ENCODE peak calls at places on chromosomes 1 and 21, in four cellular contexts. T is GM12878, E is GM12891, L is K562. N is an unnamed sample.

GRCh38 chr1:228984107-228984506 is 248.8 kb downstream of the RHOU start:
- DNase-seq in T (no peak), E (no peak), L (no peak), N (no peak)

GRCh38 chr1:41900611-41901444 is 17.9 kb downstream of the HIVEP3 start:
- DNase-seq in T (no peak), E (no peak), L (no peak), N (no peak)

GRCh38 chr1:55044617-55045397 is 5.5 kb downstream of the PCSK9 start:
- DNase-seq in T (no peak), E (no peak), L (no peak), N (no peak)

GRCh38 chr1:116850436-116850835 is 59.3 kb upstream of the PTGFRN start:
- DNase-seq in T (no peak), E (no peak), L (no peak), N (no peak)

GRCh38 chr1:181919729-181919991 is 141.9 kb downstream of the ZNF648 start:
- DNase-seq in T (no peak), E (no peak), L (no peak), N (no peak)

GRCh38 chr1:240888039-240888786 is 276.3 kb upstream of the GREM2 start:
- DNase-seq in T (no peak), E (peak), L (peak), N (peak)

GRCh38 chr1:117678246-117678977 is 72.6 kb downstream of the TENT5C start:
- DNase-seq in T (no peak), E (no peak), L (no peak), N (no peak)

GRCh38 chr1:111412839-111413238 is 14.7 kb downstream of the OVGP1 start:
- DNase-seq in T (no peak), E (no peak), L (no peak), N (no peak)

GRCh38 chr1:229221106-229222019 is 49.5 kb upstream of the RAB4A start:
- DNase-seq in T (no peak), E (no peak), L (no peak), N (no peak)

GRCh38 chr1:117201808-117202207 is 8.9 kb downstream of the VTCN1 start:
- DNase-seq in T (no peak), E (no peak), L (no peak), N (no peak)

GRCh38 chr1:51636765-51637522 is 20.1 kb downstream of the OSBPL9 start:
- DNase-seq in T (no peak), E (no peak), L (no peak), N (no peak)

GRCh38 chr1:3609769-3610157 is 1.5 kb downstream of the MEGF6 start:
- DNase-seq in T (no peak), E (no peak), L (no peak), N (no peak)

GRCh38 chr1:147820898-147821297 is 60.5 kb upstream of the GJA5 start:
- DNase-seq in T (no peak), E (no peak), L (no peak), N (no peak)

GRCh38 chr21:45846373-45847160 is 135.0 kb upstream of the COL6A1 start:
- DNase-seq in T (no peak), E (no peak), L (no peak), N (no peak)
- TF ChIP-seq SPI1 in T (no peak), E (no peak), L (no peak), N (no peak)

GRCh38 chr1:6498576-6499111 is 7.2 kb upstream of the PLEKHG5 start:
- DNase-seq in T (no peak), E (no peak), L (no peak), N (no peak)
- TF ChIP-seq SPI1 in T (no peak), E (no peak), L (no peak), N (no peak)

GRCh38 chr21:17370750-17371325 is 142.0 kb upstream of the CXADR start:
- DNase-seq in T (no peak), E (no peak), L (no peak), N (no peak)

GRCh38 chr21:17368748-17369363 is 144.0 kb upstream of the CXADR start:
- DNase-seq in T (no peak), E (no peak), L (no peak), N (no peak)

GRCh38 chr21:17372200-17372599 is 140.6 kb upstream of the CXADR start:
- DNase-seq in T (no peak), E (no peak), L (no peak), N (no peak)

GRCh38 chr21:17371470-17371869 is 141.4 kb upstream of the CXADR start:
- DNase-seq in T (no peak), E (no peak), L (no peak), N (no peak)

GRCh38 chr21:17370263-17370662 is 142.6 kb upstream of the CXADR start:
- DNase-seq in T (no peak), E (no peak), L (no peak), N (no peak)
- TF ChIP-seq SPI1 in T (no peak), E (no peak), L (no peak), N (no peak)

DNA sequence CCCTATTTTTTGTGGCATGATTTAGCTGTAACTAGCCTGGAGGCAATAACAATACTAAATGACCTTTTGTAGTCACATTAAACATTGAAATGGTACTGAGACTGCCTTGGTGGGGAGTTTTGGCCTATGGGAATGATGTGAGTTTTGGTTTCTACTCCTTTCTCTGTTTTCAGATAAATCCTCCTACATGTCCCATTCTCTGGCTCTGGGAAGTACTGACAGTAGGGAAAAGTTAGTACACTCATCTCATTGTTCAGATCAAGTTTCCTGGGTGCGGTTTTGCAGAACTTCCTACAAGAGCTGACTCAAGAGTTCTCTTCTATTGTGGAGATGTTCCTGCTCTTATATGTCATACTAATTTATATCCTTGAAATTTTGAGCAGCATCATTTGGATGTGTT is 74.2 kb upstream of the MACF1 start:
- DNase-seq in T (no peak), E (no peak), L (no peak), N (no peak)
- TF ChIP-seq SPI1 in T (no peak), E (no peak), L (no peak), N (no peak)

GRCh38 chr1:27356277-27356627 is 10.5 kb downstream of the MAP3K6 start:
- DNase-seq in T (no peak), E (no peak), L (no peak), N (peak)

GRCh38 chr1:27351541-27352107 is 9.8 kb downstream of the SYTL1 start:
- DNase-seq in T (no peak), E (no peak), L (peak), N (no peak)

GRCh38 chr1:27355683-27356082 is 11.1 kb downstream of the MAP3K6 start:
- DNase-seq in T (no peak), E (no peak), L (no peak), N (no peak)

GRCh38 chr1:27353166-27353565 is 11.3 kb downstream of the SYTL1 start:
- DNase-seq in T (no peak), E (no peak), L (no peak), N (no peak)

GRCh38 chr1:27353629-27354028 is 11.8 kb downstream of the SYTL1 start:
- DNase-seq in T (no peak), E (no peak), L (no peak), N (no peak)
- TF ChIP-seq SPI1 in T (no peak), E (no peak), L (no peak), N (no peak)

DNA sequence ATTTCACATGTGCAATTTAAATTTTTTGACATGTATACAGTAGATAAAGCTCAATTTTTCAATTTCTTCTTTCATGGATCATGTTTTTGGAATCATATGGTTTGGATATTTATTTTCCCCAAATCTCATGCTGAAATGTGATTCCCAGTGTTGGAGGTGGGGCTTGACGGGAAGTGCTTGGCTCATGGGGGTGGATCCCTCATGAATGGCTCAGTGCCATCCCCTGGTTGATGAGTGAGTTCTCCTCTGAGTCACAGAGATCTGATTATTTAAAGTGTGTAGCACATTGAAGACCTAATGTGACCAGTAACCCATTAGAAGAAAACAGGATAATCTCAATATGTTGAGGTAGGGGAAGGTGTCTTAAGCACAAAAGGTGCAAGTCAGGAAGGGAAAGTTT is 9.1 kb upstream of the IFI16 start:
- DNase-seq in T (no peak), E (no peak), L (no peak), N (no peak)
- TF ChIP-seq SPI1 in T (no peak), E (no peak), L (no peak), N (no peak)

N was measured in HL-60.